ENCODE peak calls at places on chromosomes 7 and 10, in six cellular contexts. Y is neuronal stem cell, N is H1, W is H9, Z is IMR-90, B is trophoblast cell. Q is an unnamed sample.

GRCh38 chr10:69938541-69938991 is 114.1 kb upstream of the MACROH2A2 start:
- DNase-seq in Y (no peak), N (no peak), W (no peak), Z (no peak), B (no peak), Q (no peak)

GRCh38 chr10:99938563-99938962 is 71.2 kb downstream of the DNMBP start:
- DNase-seq in Y (no peak), N (no peak), W (no peak), Z (peak), B (no peak), Q (peak)

GRCh38 chr7:76008156-76008687 is 13.8 kb upstream of the TMEM120A start:
- DNase-seq in Y (no peak), N (no peak), W (no peak), Z (no peak), B (peak), Q (no peak)

GRCh38 chr7:80896856-80897598 is 21.8 kb downstream of the SEMA3C start:
- DNase-seq in Y (no peak), N (no peak), W (no peak), Z (no peak), B (no peak), Q (no peak)

GRCh38 chr7:33243319-33243881 is 114.0 kb downstream of the BBS9 start:
- DNase-seq in Y (peak), N (no peak), W (no peak), Z (peak), B (peak), Q (peak)

GRCh38 chr7:158647475-158647792 is 57.2 kb downstream of the NCAPG2 start:
- DNase-seq in Y (no peak), N (no peak), W (no peak), Z (no peak), B (no peak), Q (no peak)

GRCh38 chr7:23100697-23101096 is 4.9 kb upstream of the KLHL7 start:
- DNase-seq in Y (no peak), N (no peak), W (peak), Z (no peak), B (no peak), Q (no peak)

GRCh38 chr10:67549390-67549789 is 146.6 kb downstream of the CTNNA3 start:
- DNase-seq in Y (no peak), N (no peak), W (no peak), Z (peak), B (peak), Q (no peak)

GRCh38 chr10:12241810-12242529 is 46.0 kb downstream of the CDC123 start:
- DNase-seq in Y (no peak), N (no peak), W (no peak), Z (peak), B (peak), Q (no peak)

GRCh38 chr10:61847640-61848039 is 53.9 kb upstream of the ARID5B start:
- DNase-seq in Y (no peak), N (no peak), W (no peak), Z (peak), B (no peak), Q (no peak)

GRCh38 chr7:47952224-47952623 is 4.0 kb upstream of the PKD1L1 start:
- DNase-seq in Y (no peak), N (no peak), W (no peak), Z (no peak), B (no peak), Q (no peak)

GRCh38 chr10:43214071-43214955 is 52.6 kb downstream of the RASGEF1A start:
- DNase-seq in Y (no peak), N (no peak), W (no peak), Z (peak), B (peak), Q (peak)

GRCh38 chr7:149771696-149772235 is 1.6 kb downstream of the ZNF467 start:
- DNase-seq in Y (peak), N (peak), W (peak), Z (peak), B (peak), Q (peak)

GRCh38 chr10:18719811-18720210 is 60.6 kb downstream of the ARL5B start:
- DNase-seq in Y (no peak), N (no peak), W (no peak), Z (peak), B (no peak), Q (no peak)

GRCh38 chr10:59668081-59668480 is 41.6 kb downstream of the SLC16A9 start:
- DNase-seq in Y (no peak), N (no peak), W (no peak), Z (no peak), B (peak), Q (peak)

GRCh38 chr10:97520978-97521761 is 22.4 kb downstream of the UBTD1 start:
- DNase-seq in Y (no peak), N (no peak), W (peak), Z (no peak), B (no peak), Q (no peak)

GRCh38 chr7:131021460-131021859 is 287.5 kb upstream of the KLF14 start:
- DNase-seq in Y (no peak), N (no peak), W (no peak), Z (no peak), B (no peak), Q (no peak)

GRCh38 chr10:27724287-27724686 is 21.3 kb downstream of the MKX start:
- DNase-seq in Y (no peak), N (no peak), W (peak), Z (no peak), B (peak), Q (no peak)

GRCh38 chr10:130371686-130372085 is 235.5 kb downstream of the GLRX3 start:
- DNase-seq in Y (no peak), N (no peak), W (no peak), Z (no peak), B (no peak), Q (no peak)

GRCh38 chr10:63702107-63702506 is 180.9 kb downstream of the REEP3 start:
- DNase-seq in Y (no peak), N (no peak), W (no peak), Z (no peak), B (no peak), Q (no peak)
- H4K8ac ChIP-seq in Y (no peak), N (no peak), W (no peak), Z (no peak), B (no peak), Q (no peak)

GRCh38 chr7:137898839-137899681 is 52.3 kb upstream of the DGKI start:
- DNase-seq in Y (peak), N (peak), W (peak), Z (peak), B (peak), Q (peak)
- H3K14ac ChIP-seq in Y (peak), N (no peak), W (no peak), Z (peak), B (no peak), Q (peak)

GRCh38 chr7:139109188-139109982 is at the start of gene ZC3HAV1:
- DNase-seq in Y (peak), N (peak), W (peak), Z (peak), B (peak), Q (peak)
- H4K8ac ChIP-seq in Y (no peak), N (peak), W (no peak), Z (peak), B (peak), Q (peak)

GRCh38 chr10:78614267-78614666 is 454.5 kb upstream of the ZMIZ1 start:
- DNase-seq in Y (no peak), N (no peak), W (no peak), Z (no peak), B (no peak), Q (no peak)
- H3K14ac ChIP-seq in Y (no peak), N (no peak), W (no peak), Z (no peak), B (no peak), Q (no peak)

GRCh38 chr7:45682358-45682735 is 108.2 kb downstream of the ADCY1 start:
- DNase-seq in Y (no peak), N (peak), W (peak), Z (no peak), B (no peak), Q (no peak)
- H4K8ac ChIP-seq in Y (no peak), N (no peak), W (no peak), Z (no peak), B (no peak), Q (no peak)

DNA sequence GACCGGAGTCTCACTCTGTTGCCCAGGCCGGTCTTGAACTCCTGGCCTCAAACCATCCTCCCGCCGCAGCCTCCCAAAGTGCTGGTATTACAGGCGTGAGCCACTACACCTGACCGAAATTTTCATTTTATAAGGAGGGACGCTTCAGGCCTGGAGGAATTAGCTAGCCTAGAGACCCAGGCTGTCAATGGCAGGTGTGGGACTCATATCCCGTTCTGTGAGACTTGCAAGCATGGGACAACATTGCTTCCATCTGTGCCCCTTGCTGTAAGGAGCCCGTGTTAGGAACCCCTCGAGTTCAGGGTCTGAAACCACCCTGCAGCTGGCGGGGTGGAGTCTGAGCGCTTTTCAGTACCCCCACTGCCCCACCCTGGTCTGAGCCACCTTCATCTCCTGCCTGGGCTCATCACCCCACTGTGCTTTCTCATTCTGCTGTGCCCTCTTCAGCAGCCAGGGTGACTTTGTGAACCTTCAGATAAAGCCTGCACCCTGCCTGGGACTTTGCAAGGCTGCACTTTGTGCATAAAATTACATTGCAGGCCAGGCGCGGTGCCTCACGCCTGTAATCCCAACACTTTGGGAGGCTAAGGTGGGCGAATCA is 1.3 kb upstream of the DAGLB start:
- DNase-seq in Y (no peak), N (no peak), W (no peak), Z (no peak), B (peak), Q (peak)
- H3K14ac ChIP-seq in Y (no peak), N (no peak), W (no peak), Z (no peak), B (no peak), Q (no peak)

GRCh38 chr7:25235471-25235870 is 7.2 kb upstream of the NPVF start:
- DNase-seq in Y (no peak), N (no peak), W (no peak), Z (no peak), B (no peak), Q (no peak)
- H4K8ac ChIP-seq in Y (no peak), N (no peak), W (no peak), Z (no peak), B (no peak), Q (no peak)

GRCh38 chr7:129845972-129846327 is 106.8 kb downstream of the UBE2H start:
- DNase-seq in Y (no peak), N (no peak), W (no peak), Z (peak), B (no peak), Q (peak)
- H3K14ac ChIP-seq in Y (no peak), N (no peak), W (no peak), Z (no peak), B (no peak), Q (no peak)